ENCODE peak calls at places on chromosomes 11 and 22, in five cellular contexts. G is neuronal stem cell, Q is pancreas, K is brain microvascular endothelial cell, J is right lobe of liver. L is an unnamed sample.
A peak's percentile ranks its signal among the peaks of the same experiment; 100 is the strongest.

GRCh38 chr11:62708423-62709261 is 1.2 kb downstream of the GNG3 start:
- DNase-seq in G (no peak), Q (peak; percentile 74), K (no peak), J (no peak), L (no peak)

GRCh38 chr11:112394304-112394703 is 133.6 kb upstream of the PLET1 start:
- DNase-seq in G (no peak), Q (no peak), K (no peak), J (no peak), L (no peak)

GRCh38 chr11:118883368-118884071 is at the start of gene CXCR5:
- DNase-seq in G (no peak), Q (no peak), K (peak; percentile 26), J (no peak), L (peak; percentile 73)

GRCh38 chr22:49230194-49230577 is 597.5 kb downstream of the BRD1 start:
- DNase-seq in G (peak; percentile 50), Q (peak; percentile 24), K (no peak), J (peak; percentile 33), L (no peak)

GRCh38 chr11:115616941-115617340 is 112.7 kb upstream of the CADM1 start:
- DNase-seq in G (no peak), Q (no peak), K (peak; percentile 18), J (no peak), L (no peak)

GRCh38 chr11:6925007-6925577 is 1.1 kb upstream of the ZNF215 start:
- DNase-seq in G (no peak), Q (no peak), K (no peak), J (no peak), L (no peak)

GRCh38 chr11:2440646-2441045 is 3.7 kb downstream of the TRPM5 start:
- DNase-seq in G (no peak), Q (peak; percentile 28), K (no peak), J (peak; percentile 37), L (no peak)

GRCh38 chr11:122803306-122803705 is 35.0 kb upstream of the CRTAM start:
- DNase-seq in G (no peak), Q (no peak), K (peak; percentile 64), J (no peak), L (no peak)

GRCh38 chr11:115676768-115677167 is 172.6 kb upstream of the CADM1 start:
- DNase-seq in G (no peak), Q (no peak), K (peak; percentile 7), J (no peak), L (no peak)

GRCh38 chr11:106344392-106344791 is 266.9 kb downstream of the AASDHPPT start:
- DNase-seq in G (no peak), Q (no peak), K (peak; percentile 47), J (no peak), L (no peak)

GRCh38 chr11:69943506-69943905 is 124.3 kb upstream of the FGF3 start:
- DNase-seq in G (no peak), Q (no peak), K (no peak), J (no peak), L (no peak)

GRCh38 chr11:86502137-86502536 is 127.5 kb downstream of the CCDC81 start:
- DNase-seq in G (no peak), Q (no peak), K (no peak), J (no peak), L (no peak)

GRCh38 chr22:44721206-44721605 is 19.2 kb downstream of the PRR5 start:
- DNase-seq in G (peak; percentile 48), Q (no peak), K (no peak), J (no peak), L (no peak)

GRCh38 chr22:37796079-37796478 is 11.7 kb upstream of the GCAT start:
- DNase-seq in G (no peak), Q (no peak), K (no peak), J (no peak), L (no peak)

GRCh38 chr11:34490304-34490703 is 23.3 kb downstream of the ELF5 start:
- DNase-seq in G (peak; percentile 24), Q (no peak), K (no peak), J (no peak), L (no peak)

GRCh38 chr22:48742191-48742555 is 1085.5 kb downstream of the BRD1 start:
- DNase-seq in G (no peak), Q (no peak), K (no peak), J (no peak), L (no peak)

GRCh38 chr22:23415490-23415851 is 164.6 kb downstream of the IGLL1 start:
- DNase-seq in G (no peak), Q (no peak), K (no peak), J (no peak), L (no peak)

GRCh38 chr11:40328890-40329617 is 1130.4 kb downstream of the LRRC4C start:
- DNase-seq in G (no peak), Q (no peak), K (peak; percentile 100), J (peak; percentile 47), L (no peak)

GRCh38 chr22:40753114-40753513 is 66.0 kb downstream of the SLC25A17 start:
- DNase-seq in G (no peak), Q (no peak), K (no peak), J (no peak), L (no peak)

GRCh38 chr22:23888615-23889401 is 5.4 kb upstream of the MIF start:
- DNase-seq in G (no peak), Q (peak; percentile 56), K (peak; percentile 10), J (no peak), L (no peak)

GRCh38 chr22:33922268-33922667 is 2.0 kb upstream of the LARGE1 start:
- DNase-seq in G (no peak), Q (peak; percentile 63), K (peak; percentile 21), J (peak; percentile 58), L (no peak)

GRCh38 chr11:72668645-72669347 is 5.4 kb downstream of the PDE2A start:
- DNase-seq in G (peak; percentile 51), Q (no peak), K (no peak), J (no peak), L (no peak)

GRCh38 chr22:24761888-24762675 is 12.4 kb downstream of the PIWIL3 start:
- DNase-seq in G (no peak), Q (no peak), K (no peak), J (no peak), L (no peak)

GRCh38 chr22:49954991-49955580 is 5.5 kb upstream of the PIM3 start:
- DNase-seq in G (no peak), Q (peak; percentile 84), K (no peak), J (no peak), L (no peak)

GRCh38 chr11:61756452-61757212 is 4.2 kb downstream of the MYRF start:
- DNase-seq in G (no peak), Q (peak; percentile 94), K (peak; percentile 48), J (peak; percentile 91), L (no peak)

GRCh38 chr11:111148116-111148515 is 97.4 kb upstream of the POU2AF2 start:
- DNase-seq in G (no peak), Q (no peak), K (no peak), J (no peak), L (no peak)

GRCh38 chr22:24564376-24565058 is 8.7 kb downstream of the SNRPD3 start:
- DNase-seq in G (no peak), Q (no peak), K (no peak), J (peak; percentile 76), L (no peak)

GRCh38 chr11:69018924-69019323 is 5.9 kb upstream of the MRGPRF start:
- DNase-seq in G (no peak), Q (no peak), K (no peak), J (no peak), L (no peak)

GRCh38 chr11:94511932-94512781 is at the start of gene C11orf97:
- DNase-seq in G (peak; percentile 54), Q (peak; percentile 82), K (peak; percentile 45), J (peak; percentile 85), L (peak; percentile 44)

GRCh38 chr11:88059326-88059725 is 115.9 kb downstream of the RAB38 start:
- DNase-seq in G (no peak), Q (no peak), K (peak; percentile 15), J (no peak), L (no peak)

GRCh38 chr11:130545449-130546072 is 97.1 kb downstream of the ADAMTS15 start:
- DNase-seq in G (no peak), Q (no peak), K (no peak), J (no peak), L (no peak)
- H3K27ac ChIP-seq in G (no peak overlapping the region), Q (no peak overlapping the region), K (no peak overlapping the region), J (no peak overlapping the region), L (no peak overlapping the region)

GRCh38 chr22:46792061-46792796 is 29.8 kb downstream of the TBC1D22A start:
- DNase-seq in G (no peak), Q (no peak), K (no peak), J (no peak), L (no peak)
- H3K27ac ChIP-seq in G (no peak overlapping the region), Q (no peak overlapping the region), K (peak overlapping the region; percentile 93), J (no peak overlapping the region), L (peak overlapping the region; percentile 87)

GRCh38 chr11:65588199-65589054 is 7.2 kb downstream of the KCNK7 start:
- DNase-seq in G (no peak), Q (peak; percentile 82), K (no peak), J (peak; percentile 63), L (peak; percentile 78)
- H3K27ac ChIP-seq in G (no peak overlapping the region), Q (no peak overlapping the region), K (no peak overlapping the region), J (no peak overlapping the region), L (peak overlapping the region; percentile 57)

GRCh38 chr22:47408409-47408808 is 646.0 kb downstream of the TBC1D22A start:
- DNase-seq in G (no peak), Q (no peak), K (no peak), J (no peak), L (no peak)

GRCh38 chr22:47409501-47410275 is 647.2 kb downstream of the TBC1D22A start:
- DNase-seq in G (no peak), Q (no peak), K (no peak), J (no peak), L (no peak)

GRCh38 chr22:47406896-47407295 is 644.4 kb downstream of the TBC1D22A start:
- DNase-seq in G (no peak), Q (no peak), K (no peak), J (no peak), L (no peak)

GRCh38 chr22:47406180-47406723 is 643.8 kb downstream of the TBC1D22A start:
- DNase-seq in G (no peak), Q (no peak), K (no peak), J (no peak), L (no peak)

DNA sequence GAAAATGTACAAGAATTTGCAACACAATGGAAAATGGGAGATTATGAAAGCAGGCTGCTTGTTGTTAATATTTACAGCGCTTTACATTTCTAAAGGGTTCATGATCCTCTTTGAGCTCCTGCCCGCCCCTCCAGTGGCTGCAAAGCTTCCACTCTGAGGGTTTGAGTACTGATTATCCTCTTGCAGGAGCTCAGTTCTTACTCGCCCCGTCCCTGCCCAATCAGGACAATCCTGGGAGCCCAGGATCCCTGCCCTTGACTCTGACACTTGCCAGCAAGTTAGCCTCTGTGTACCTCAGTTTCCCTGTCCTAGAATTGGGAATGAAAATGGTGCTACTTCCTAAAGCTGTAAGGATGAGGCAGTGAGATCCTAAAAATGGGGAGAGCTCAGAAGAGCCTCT is 645.2 kb downstream of the TBC1D22A start:
- DNase-seq in G (no peak), Q (no peak), K (no peak), J (no peak), L (no peak)
- H3K27ac ChIP-seq in G (no peak overlapping the region), Q (no peak overlapping the region), K (no peak overlapping the region), J (no peak overlapping the region), L (no peak overlapping the region)

GRCh38 chr22:20577045-20577444 is 69.6 kb downstream of the MED15 start:
- DNase-seq in G (no peak), Q (no peak), K (no peak), J (no peak), L (no peak)
- H3K27ac ChIP-seq in G (no peak overlapping the region), Q (no peak overlapping the region), K (no peak overlapping the region), J (no peak overlapping the region), L (no peak overlapping the region)

GRCh38 chr11:66281776-66282467 is 3.9 kb downstream of the CNIH2 start:
- DNase-seq in G (no peak), Q (no peak), K (no peak), J (no peak), L (no peak)
- H3K27ac ChIP-seq in G (peak overlapping the region; percentile 49), Q (peak overlapping the region; percentile 16), K (no peak overlapping the region), J (no peak overlapping the region), L (peak overlapping the region; percentile 34)

L was measured in CD4-positive, alpha-beta memory T cell.